ENCODE peak calls at places on chromosomes 16 and 17, in seven cellular contexts. F is NCI-H2107; U is stimulated activated effector memory CD8-positive, alpha-beta T cell treated with anti-CD3 and anti-CD28 coated beads, Interleukin-12 subunit alpha, Interleukin-12 subunit beta, amount 100 ng/mL, for 72 hours; L is heart right ventricle; I is RPMI7951; R is GM12891; Q is effector CD4-positive, alpha-beta T cell. N is an unnamed sample.

GRCh38 chr16:30434852-30435251 is 5.0 kb upstream of the DCTPP1 start:
- DNase-seq in F (no peak), U (no peak), L (no peak), I (no peak), R (no peak), Q (no peak), N (no peak)

GRCh38 chr16:89827383-89828198 is 684 bp upstream of the SPIRE2 start:
- DNase-seq in F (no peak), U (no peak), L (peak; percentile 62), I (peak; percentile 84), R (no peak), Q (no peak), N (no peak)

GRCh38 chr17:2049333-2050245 is 5.3 kb upstream of the HIC1 start:
- DNase-seq in F (no peak), U (peak; percentile 90), L (peak; percentile 89), I (peak; percentile 76), R (peak; percentile 83), Q (peak; percentile 86), N (peak; percentile 90)

GRCh38 chr17:80219013-80219776 is 938 bp downstream of the SGSH start:
- DNase-seq in F (peak; percentile 65), U (peak; percentile 88), L (peak; percentile 70), I (peak; percentile 86), R (peak; percentile 83), Q (peak; percentile 89), N (peak; percentile 75)

GRCh38 chr17:64202683-64203430 is 60.2 kb downstream of the TEX2 start:
- DNase-seq in F (no peak), U (no peak), L (no peak), I (peak; percentile 81), R (no peak), Q (no peak), N (no peak)

GRCh38 chr16:69727916-69728270 is 1.5 kb upstream of the NQO1 start:
- DNase-seq in F (no peak), U (no peak), L (peak; percentile 45), I (peak; percentile 67), R (no peak), Q (no peak), N (no peak)

GRCh38 chr16:56871172-56871593 is 6.2 kb downstream of the SLC12A3 start:
- DNase-seq in F (no peak), U (no peak), L (no peak), I (peak; percentile 92), R (no peak), Q (no peak), N (no peak)

GRCh38 chr16:21599994-21600773 is 807 bp downstream of the METTL9 start:
- DNase-seq in F (no peak), U (no peak), L (no peak), I (peak; percentile 15), R (no peak), Q (peak; percentile 11), N (peak; percentile 23)

GRCh38 chr17:77465358-77466041 is 324.7 kb downstream of the SEC14L1 start:
- DNase-seq in F (no peak), U (no peak), L (peak; percentile 36), I (peak; percentile 60), R (peak; percentile 84), Q (peak; percentile 74), N (peak; percentile 82)

GRCh38 chr17:39014044-39014794 is 47.0 kb upstream of the FBXO47 start:
- DNase-seq in F (no peak), U (no peak), L (no peak), I (peak; percentile 56), R (no peak), Q (no peak), N (no peak)

GRCh38 chr17:13953871-13954270 is 115.4 kb upstream of the COX10 start:
- DNase-seq in F (no peak), U (no peak), L (no peak), I (no peak), R (no peak), Q (no peak), N (no peak)

GRCh38 chr17:76937238-76937637 is 69.0 kb downstream of the MGAT5B start:
- DNase-seq in F (no peak), U (no peak), L (no peak), I (no peak), R (no peak), Q (no peak), N (no peak)

GRCh38 chr17:73933871-73934270 is 269.6 kb upstream of the RPL38 start:
- DNase-seq in F (no peak), U (no peak), L (no peak), I (peak; percentile 7), R (no peak), Q (no peak), N (no peak)

GRCh38 chr17:50262001-50262794 is 12.1 kb upstream of the TMEM92 start:
- DNase-seq in F (no peak), U (no peak), L (no peak), I (no peak), R (no peak), Q (no peak), N (peak; percentile 9)